ENCODE peak calls at places on chromosomes 13 and 19, in seven cellular contexts. N is IMR-90, G is astrocyte of the spinal cord, A is NCI-H187, S is cardiac fibroblast, X is hepatocyte, J is non-pigmented ciliary epithelial cell. E is an unnamed sample.

GRCh38 chr13:21234537-21234936 is 58.1 kb downstream of the MRPL57 start:
- DNase-seq in N (no peak), G (no peak), A (no peak), S (no peak), X (peak), J (no peak), E (no peak)

GRCh38 chr13:81017525-81018152 is 676.7 kb upstream of the SPRY2 start:
- DNase-seq in N (peak), G (peak), A (no peak), S (peak), X (peak), J (peak), E (peak)

GRCh38 chr19:45577111-45577905 is 7.3 kb downstream of the OPA3 start:
- DNase-seq in N (peak), G (peak), A (no peak), S (peak), X (peak), J (peak), E (peak)

GRCh38 chr19:56637976-56638555 is 4.9 kb upstream of the SMIM17 start:
- DNase-seq in N (peak), G (peak), A (no peak), S (peak), X (peak), J (peak), E (peak)

GRCh38 chr13:27607125-27607524 is 13.2 kb downstream of the LNX2 start:
- DNase-seq in N (peak), G (peak), A (no peak), S (peak), X (peak), J (peak), E (peak)

GRCh38 chr19:55087542-55087935 is 11.9 kb downstream of the EPS8L1 start:
- DNase-seq in N (peak), G (peak), A (no peak), S (peak), X (no peak), J (no peak), E (peak)

GRCh38 chr19:961866-962620 is 22.1 kb upstream of the WDR18 start:
- DNase-seq in N (peak), G (no peak), A (no peak), S (no peak), X (peak), J (no peak), E (peak)

GRCh38 chr19:35037716-35038622 is 3.6 kb upstream of the HPN start:
- DNase-seq in N (no peak), G (no peak), A (no peak), S (peak), X (no peak), J (no peak), E (no peak)

GRCh38 chr13:31431722-31432137 is 232.0 kb downstream of the B3GLCT start:
- DNase-seq in N (peak), G (peak), A (peak), S (peak), X (peak), J (no peak), E (peak)

GRCh38 chr13:64333888-64334287 is 2896.2 kb downstream of the PCDH9 start:
- DNase-seq in N (no peak), G (no peak), A (no peak), S (no peak), X (no peak), J (no peak), E (no peak)

GRCh38 chr13:33931397-33931987 is 113.5 kb downstream of the RFC3 start:
- DNase-seq in N (peak), G (peak), A (no peak), S (peak), X (peak), J (no peak), E (peak)

GRCh38 chr19:35165200-35166058 is 10.9 kb downstream of the FXYD5 start:
- DNase-seq in N (no peak), G (no peak), A (no peak), S (no peak), X (no peak), J (no peak), E (no peak)

GRCh38 chr19:15445807-15446376 is 3.9 kb downstream of the WIZ start:
- DNase-seq in N (no peak), G (no peak), A (no peak), S (no peak), X (no peak), J (no peak), E (no peak)

GRCh38 chr13:46119883-46120614 is 15.2 kb upstream of the CPB2 start:
- DNase-seq in N (peak), G (peak), A (no peak), S (peak), X (peak), J (peak), E (peak)

GRCh38 chr13:98189841-98190505 is 12.9 kb upstream of the RNF113B start:
- DNase-seq in N (no peak), G (no peak), A (no peak), S (no peak), X (no peak), J (no peak), E (no peak)

GRCh38 chr13:31629085-31629785 is 110.1 kb upstream of the RXFP2 start:
- DNase-seq in N (peak), G (peak), A (no peak), S (peak), X (no peak), J (peak), E (peak)

GRCh38 chr19:4278926-4279529 is at the start of gene SHD:
- DNase-seq in N (no peak), G (no peak), A (no peak), S (no peak), X (no peak), J (no peak), E (no peak)

GRCh38 chr19:55585658-55586339 is 5.2 kb upstream of the ZNF579 start:
- DNase-seq in N (peak), G (peak), A (peak), S (peak), X (peak), J (peak), E (peak)

GRCh38 chr13:97986841-97987240 is 33.4 kb downstream of the IPO5 start:
- DNase-seq in N (no peak), G (no peak), A (no peak), S (no peak), X (no peak), J (no peak), E (no peak)

GRCh38 chr19:21115430-21115829 is 26.4 kb upstream of the ZNF431 start:
- DNase-seq in N (no peak), G (no peak), A (no peak), S (no peak), X (no peak), J (no peak), E (no peak)

GRCh38 chr19:30865481-30865880 is 483.8 kb downstream of the TSHZ3 start:
- DNase-seq in N (no peak), G (no peak), A (no peak), S (no peak), X (no peak), J (no peak), E (no peak)

GRCh38 chr19:13011653-13012389 is 16.5 kb downstream of the NFIX start:
- DNase-seq in N (no peak), G (no peak), A (no peak), S (no peak), X (no peak), J (no peak), E (no peak)

GRCh38 chr13:110421696-110422395 is 114.8 kb downstream of the COL4A2 start:
- DNase-seq in N (peak), G (peak), A (no peak), S (peak), X (no peak), J (peak), E (peak)

GRCh38 chr13:113148407-113148806 is 10.0 kb upstream of the PROZ start:
- DNase-seq in N (no peak), G (no peak), A (no peak), S (no peak), X (no peak), J (no peak), E (no peak)

GRCh38 chr19:11324079-11324661 is 15.3 kb downstream of the RAB3D start:
- DNase-seq in N (peak), G (peak), A (no peak), S (peak), X (peak), J (peak), E (peak)

GRCh38 chr19:12194827-12195500 is 32.1 kb downstream of the ZNF136 start:
- DNase-seq in N (peak), G (peak), A (no peak), S (peak), X (no peak), J (peak), E (peak)

GRCh38 chr13:74329978-74330377 is 195.8 kb upstream of the KLF12 start:
- DNase-seq in N (no peak), G (no peak), A (no peak), S (no peak), X (no peak), J (no peak), E (no peak)

GRCh38 chr19:38409631-38410133 is 6.8 kb downstream of the FAM98C start:
- DNase-seq in N (peak), G (peak), A (no peak), S (peak), X (no peak), J (no peak), E (peak)

GRCh38 chr19:33171916-33172359 is 22.2 kb upstream of the LRP3 start:
- DNase-seq in N (peak), G (peak), A (no peak), S (no peak), X (no peak), J (no peak), E (peak)

GRCh38 chr19:6767357-6768235 is at the start of gene SH2D3A:
- DNase-seq in N (peak), G (no peak), A (no peak), S (peak), X (peak), J (no peak), E (no peak)

E was measured in fibroblast of mammary gland.